ENCODE peak calls at places on chromosomes 5 and 9, in five cellular contexts. S is A549, B is K562, U is stomach, O is tibial nerve. H is an unnamed sample.

GRCh38 chr5:142667808-142668207 is 18.1 kb downstream of the FGF1 start:
- DNase-seq in S (no peak), U (no peak), O (no peak), B (no peak), H (no peak)

GRCh38 chr5:158484968-158485367 is 614.7 kb downstream of the EBF1 start:
- DNase-seq in O (peak), B (no peak), S (no peak), U (no peak), H (no peak)

GRCh38 chr5:171842006-171842776 is 56.6 kb downstream of the SMIM23 start:
- DNase-seq in U (no peak), S (no peak), B (peak), O (no peak), H (no peak)

GRCh38 chr9:16867571-16868311 is 2.7 kb downstream of the BNC2 start:
- DNase-seq in U (no peak), B (no peak), O (peak), S (no peak), H (peak)

GRCh38 chr5:147310059-147310704 is 75.4 kb downstream of the STK32A start:
- DNase-seq in S (peak), B (no peak), O (peak), U (peak), H (no peak)

GRCh38 chr9:127721391-127721821 is 5.5 kb downstream of the TTC16 start:
- DNase-seq in B (no peak), O (no peak), U (no peak), S (peak), H (no peak)

GRCh38 chr5:134124289-134125194 is 10.1 kb downstream of the TCF7 start:
- DNase-seq in U (no peak), S (no peak), B (no peak), O (no peak), H (no peak)

GRCh38 chr9:37430841-37431597 is 8.5 kb downstream of the GRHPR start:
- DNase-seq in U (no peak), B (no peak), S (no peak), O (no peak), H (no peak)

GRCh38 chr9:18893051-18893450 is 140.0 kb downstream of the SAXO1 start:
- DNase-seq in O (no peak), B (no peak), U (no peak), S (no peak), H (no peak)

GRCh38 chr5:163967273-163967672 is 461.9 kb downstream of the MAT2B start:
- DNase-seq in O (no peak), U (no peak), B (no peak), S (no peak), H (no peak)
- TF ChIP-seq EP300 in O (no peak), U (no peak), B (no peak), S (no peak), H (no peak)

DNA sequence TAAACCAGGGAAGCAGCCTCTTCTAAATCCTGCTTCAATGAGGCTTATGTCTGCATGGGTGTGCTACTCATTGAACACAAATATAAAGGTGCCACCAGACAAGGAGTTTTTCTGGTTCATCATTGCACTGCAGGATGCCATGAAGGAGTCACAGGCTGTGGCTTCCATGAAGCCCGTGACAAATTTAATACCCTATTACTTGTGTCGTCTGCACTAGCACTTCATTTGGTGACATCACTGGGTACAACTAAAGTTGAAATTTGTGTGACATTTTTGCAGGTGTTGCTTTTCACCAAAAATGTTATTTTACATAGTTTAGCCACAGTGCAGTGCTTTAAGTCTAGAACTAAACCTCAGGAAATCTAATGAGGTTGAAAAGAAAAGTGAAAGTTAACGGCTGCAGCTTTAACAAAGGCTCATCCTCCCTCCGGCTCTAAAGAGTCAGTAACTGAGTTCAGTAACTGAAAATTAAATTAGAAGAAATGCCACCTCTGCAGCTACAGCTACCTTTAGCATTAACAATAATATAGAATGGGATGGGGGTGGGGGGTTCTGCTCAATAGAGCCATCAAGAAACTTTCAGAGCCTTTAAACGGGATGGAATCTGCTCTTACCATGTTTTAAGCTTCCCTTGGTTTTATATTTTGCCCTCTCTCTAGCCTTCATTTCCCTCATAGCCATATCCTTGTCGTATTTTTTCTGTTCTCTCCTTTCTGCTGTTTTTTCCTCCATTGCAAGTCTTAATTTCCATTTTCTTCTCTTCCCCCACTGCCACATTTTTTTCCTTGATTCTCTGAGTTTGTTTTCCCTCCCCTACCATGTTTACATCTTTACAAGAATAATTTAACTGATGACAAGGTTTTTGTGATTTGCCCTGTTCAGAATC is 233.8 kb upstream of the TMEM161B start:
- DNase-seq in U (no peak), O (no peak), B (no peak), S (no peak), H (no peak)
- H3K4me3 ChIP-seq in U (peak), O (peak), B (no peak), S (peak), H (peak)

DNA sequence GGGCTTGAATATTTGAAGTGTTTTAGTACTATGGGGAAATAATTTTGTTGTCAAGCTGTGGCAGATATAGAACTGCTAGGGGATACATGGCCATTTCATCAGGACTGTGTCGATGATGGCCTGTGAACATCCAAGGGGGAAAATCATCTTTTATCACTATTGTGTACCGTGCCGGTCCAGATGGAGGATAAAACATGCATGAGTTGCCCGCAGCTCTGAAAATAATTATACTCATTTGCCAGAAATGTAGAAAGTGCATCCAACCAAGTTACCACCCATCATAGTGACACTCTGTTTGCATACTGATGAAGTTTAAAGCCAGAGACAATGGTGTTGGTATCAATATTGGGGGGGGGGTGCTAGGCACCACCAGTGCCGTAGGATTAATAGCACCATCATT is 405.9 kb downstream of the ZSWIM6 start:
- DNase-seq in O (no peak), U (no peak), B (no peak), S (no peak), H (no peak)
- H3K27ac ChIP-seq in O (no peak), U (no peak), B (no peak), S (no peak), H (no peak)

GRCh38 chr5:2773327-2773726 is 21.9 kb upstream of the IRX2 start:
- DNase-seq in U (no peak), O (no peak), B (no peak), S (no peak), H (no peak)
- TF ChIP-seq EP300 in U (no peak), O (no peak), B (no peak), S (no peak), H (no peak)

DNA sequence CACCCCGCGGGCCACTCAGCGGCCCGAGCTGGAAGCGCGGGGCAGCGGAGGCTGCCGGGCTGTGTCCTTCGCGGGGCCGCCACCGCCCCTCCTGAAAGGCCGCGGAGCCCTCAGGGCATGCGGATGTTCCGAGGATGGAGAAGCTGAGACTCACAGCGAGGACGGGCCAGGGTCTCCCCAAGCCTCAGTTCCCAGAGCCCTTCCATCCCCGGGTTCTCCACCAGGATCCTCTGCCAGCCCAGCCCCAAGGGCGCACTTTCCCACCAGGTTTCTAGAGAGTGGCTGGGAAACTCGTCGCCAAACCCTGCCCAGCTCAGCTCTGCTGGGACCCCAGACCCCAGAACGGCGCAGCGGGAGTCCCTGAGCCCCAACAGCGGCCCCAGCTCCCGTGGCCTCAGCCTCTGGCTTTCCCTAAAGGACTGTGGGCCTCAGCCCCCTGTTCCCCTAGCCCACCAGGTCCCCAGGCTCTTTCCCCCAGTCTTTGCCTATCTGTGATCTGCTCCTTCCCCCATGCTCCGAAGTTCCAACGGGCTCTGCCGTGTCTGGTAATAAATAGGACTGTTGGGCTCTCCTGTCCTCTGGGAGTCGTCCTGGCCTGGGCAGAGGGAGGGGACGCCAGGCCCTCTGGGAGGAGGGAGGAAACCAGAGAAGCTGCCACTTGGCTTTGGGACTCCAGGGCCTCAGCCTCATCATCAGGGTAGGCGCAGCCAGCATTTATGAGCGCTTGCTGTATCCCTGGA is 27.9 kb downstream of the ADGRD2 start:
- DNase-seq in O (no peak), S (no peak), B (no peak), U (no peak), H (no peak)
- H3K4me3 ChIP-seq in O (peak), S (peak), B (no peak), U (no peak), H (no peak)

GRCh38 chr5:78519198-78519941 is 129.2 kb downstream of the LHFPL2 start:
- DNase-seq in O (no peak), B (no peak), S (no peak), U (no peak), H (no peak)

GRCh38 chr5:78523314-78524193 is 125.0 kb downstream of the LHFPL2 start:
- DNase-seq in S (no peak), O (no peak), B (peak), U (no peak), H (no peak)

GRCh38 chr5:78526049-78526525 is 122.5 kb downstream of the LHFPL2 start:
- DNase-seq in S (peak), U (no peak), O (no peak), B (no peak), H (no peak)

GRCh38 chr5:78521455-78521854 is 127.1 kb downstream of the LHFPL2 start:
- DNase-seq in O (no peak), U (no peak), S (no peak), B (no peak), H (no peak)

DNA sequence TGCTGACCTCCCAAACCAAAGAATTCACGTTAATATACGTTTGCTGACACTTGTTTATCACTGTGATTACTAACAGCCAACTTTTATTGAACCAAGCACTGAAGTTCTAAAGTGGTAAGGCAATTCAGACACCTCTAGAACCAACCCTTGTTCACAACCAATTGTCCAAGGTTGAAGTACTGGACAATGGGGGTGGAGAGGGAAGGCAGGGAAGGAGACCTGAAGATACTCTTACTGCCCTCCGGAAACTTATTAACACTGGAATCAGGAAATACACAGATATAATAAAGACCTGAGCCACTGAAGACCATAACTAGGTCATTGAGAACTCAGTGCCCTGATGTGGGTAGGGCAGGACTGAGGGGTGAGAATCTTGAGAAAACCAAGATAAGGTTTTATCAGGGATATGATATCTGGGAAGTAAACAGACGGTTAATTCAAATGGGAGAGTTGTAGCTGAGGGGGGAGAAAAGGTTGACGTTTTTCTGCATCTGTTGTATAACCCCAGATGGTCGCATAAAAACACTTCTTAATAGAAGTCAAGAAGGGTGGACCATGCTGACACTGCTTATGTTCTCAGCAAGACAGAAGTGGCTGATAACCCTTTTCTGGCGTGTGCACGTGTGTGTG is 126.0 kb downstream of the LHFPL2 start:
- DNase-seq in U (no peak), S (no peak), B (no peak), O (no peak), H (no peak)
- H3K27ac ChIP-seq in U (no peak), S (peak), B (no peak), O (no peak), H (no peak)

GRCh38 chr5:150616506-150616905 is 24.0 kb upstream of the SYNPO start:
- DNase-seq in S (no peak), B (no peak), O (no peak), U (no peak), H (no peak)

GRCh38 chr5:150618588-150619281 is 21.7 kb upstream of the SYNPO start:
- DNase-seq in U (no peak), O (no peak), B (no peak), S (no peak), H (peak)

GRCh38 chr5:150616024-150616470 is 24.4 kb upstream of the SYNPO start:
- DNase-seq in S (no peak), U (peak), B (peak), O (no peak), H (peak)

GRCh38 chr5:150619359-150620230 is 20.9 kb upstream of the SYNPO start:
- DNase-seq in B (no peak), U (no peak), S (no peak), O (no peak), H (peak)

GRCh38 chr5:150618188-150618587 is 22.3 kb upstream of the SYNPO start:
- DNase-seq in U (peak), B (no peak), S (no peak), O (no peak), H (peak)
- TF ChIP-seq EP300 in U (no peak), B (no peak), S (no peak), O (no peak), H (no peak)

GRCh38 chr5:33832904-33833575 is 58.8 kb downstream of the ADAMTS12 start:
- DNase-seq in U (no peak), B (no peak), S (no peak), O (no peak), H (no peak)

GRCh38 chr5:33831041-33831440 is 60.7 kb downstream of the ADAMTS12 start:
- DNase-seq in S (no peak), O (no peak), B (no peak), U (no peak), H (no peak)

GRCh38 chr5:33829430-33829829 is 62.4 kb downstream of the ADAMTS12 start:
- DNase-seq in O (no peak), S (no peak), U (no peak), B (no peak), H (no peak)

GRCh38 chr5:33834334-33834733 is 57.5 kb downstream of the ADAMTS12 start:
- DNase-seq in O (no peak), B (no peak), U (no peak), S (no peak), H (no peak)

DNA sequence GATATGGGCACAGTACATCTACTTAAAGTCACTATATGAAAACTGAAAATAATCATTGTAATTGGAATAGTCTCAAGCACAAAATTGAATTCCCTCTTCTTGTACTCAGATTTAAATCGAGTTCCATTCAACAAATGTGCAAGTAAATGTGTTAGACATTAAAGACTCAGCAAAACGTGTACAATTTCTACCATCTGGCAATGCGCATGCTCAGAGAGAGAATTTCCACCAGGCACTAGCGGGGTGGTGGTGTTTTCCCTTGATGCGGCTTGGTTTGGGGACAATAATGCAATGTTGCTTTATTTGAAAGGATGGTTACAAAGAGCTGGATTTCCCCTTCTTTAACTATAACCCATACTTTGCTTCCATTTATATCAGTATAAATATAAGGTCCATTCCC is 59.4 kb downstream of the ADAMTS12 start:
- DNase-seq in U (no peak), S (no peak), B (no peak), O (no peak), H (no peak)
- H3K4me3 ChIP-seq in U (no peak), S (no peak), B (no peak), O (no peak), H (no peak)

DNA sequence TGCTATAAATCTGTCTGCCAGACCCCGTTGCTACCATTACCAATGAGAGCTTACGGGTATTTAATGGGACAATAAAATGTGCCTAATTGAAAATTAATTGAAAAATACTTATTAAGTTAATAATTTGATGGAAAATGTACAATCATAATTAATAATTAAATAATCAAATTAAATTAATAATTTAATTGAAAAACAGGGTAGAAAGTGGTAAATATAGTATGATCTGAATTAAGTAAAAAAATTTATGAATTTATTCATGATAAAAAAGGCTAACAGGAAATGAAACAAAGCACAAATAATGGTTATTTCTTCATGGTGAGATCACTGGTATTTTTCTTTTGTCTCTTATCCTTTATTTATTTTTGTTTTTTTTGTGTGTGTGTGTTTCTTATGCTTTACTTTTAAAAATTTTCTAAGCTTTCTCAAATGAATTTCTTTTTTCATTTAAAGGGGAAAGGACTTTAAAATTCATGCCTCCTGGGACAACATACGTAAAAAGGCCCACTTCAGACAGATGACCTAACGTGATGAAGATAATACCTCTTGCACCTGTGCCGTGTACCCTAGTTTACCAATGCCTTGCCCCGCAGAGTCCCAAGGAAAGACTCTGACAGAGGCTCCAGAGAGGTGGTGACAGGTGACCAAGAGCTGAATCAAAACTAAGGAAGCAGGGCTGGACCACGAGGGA is 24.0 kb upstream of the RXRA start:
- DNase-seq in B (no peak), O (no peak), U (no peak), S (no peak), H (no peak)
- H3K27ac ChIP-seq in B (no peak), O (no peak), U (no peak), S (no peak), H (no peak)

GRCh38 chr5:154285661-154286408 is 95.3 kb downstream of the GALNT10 start:
- DNase-seq in B (no peak), O (no peak), U (no peak), S (peak), H (no peak)
- TF ChIP-seq EP300 in B (no peak), O (no peak), U (no peak), S (peak), H (no peak)

H was measured in ovary.